ENCODE peak calls at places on chromosomes 7 and 10, in five cellular contexts. D is endodermal cell; F is stimulated activated CD4-positive, alpha-beta T cell treated with anti-CD3 and anti-CD28 coated beads, Interleukin-12 subunit alpha, Interleukin-12 subunit beta, amount 100 ng/mL, for 48 hours; V is HAP-1; Z is AG09309. T is an unnamed sample.

GRCh38 chr7:25788961-25789620 is 362.9 kb upstream of the NFE2L3 start:
- DNase-seq in D (no peak), F (no peak), V (no peak), Z (no peak), T (no peak)

GRCh38 chr10:43953672-43954071 is 305.0 kb upstream of the ZNF32 start:
- DNase-seq in D (peak; percentile 19), F (no peak), V (no peak), Z (no peak), T (no peak)

GRCh38 chr7:76051840-76052239 is 3.9 kb downstream of the MDH2 start:
- DNase-seq in D (no peak), F (no peak), V (no peak), Z (no peak), T (no peak)

GRCh38 chr10:124494050-124494807 is 32.6 kb downstream of the LHPP start:
- DNase-seq in D (no peak), F (no peak), V (no peak), Z (no peak), T (no peak)

GRCh38 chr10:128180843-128181242 is 54.6 kb upstream of the MKI67 start:
- DNase-seq in D (no peak), F (no peak), V (no peak), Z (no peak), T (no peak)

GRCh38 chr10:13695588-13695987 is 108.8 kb downstream of the PRPF18 start:
- DNase-seq in D (no peak), F (no peak), V (no peak), Z (no peak), T (no peak)

GRCh38 chr10:57818522-57818921 is 449.2 kb downstream of the IPMK start:
- DNase-seq in D (no peak), F (no peak), V (no peak), Z (no peak), T (no peak)

GRCh38 chr10:10053051-10053450 is 964.6 kb upstream of the CELF2 start:
- DNase-seq in D (no peak), F (no peak), V (no peak), Z (no peak), T (no peak)

GRCh38 chr10:43851030-43851429 is 202.3 kb upstream of the ZNF32 start:
- DNase-seq in D (peak; percentile 47), F (no peak), V (no peak), Z (no peak), T (no peak)

GRCh38 chr10:90352288-90352687 is 505.6 kb downstream of the HTR7 start:
- DNase-seq in D (peak; percentile 64), F (no peak), V (no peak), Z (no peak), T (no peak)

GRCh38 chr7:38822556-38822955 is 86.4 kb downstream of the VPS41 start:
- DNase-seq in D (no peak), F (no peak), V (no peak), Z (no peak), T (no peak)

GRCh38 chr7:78576196-78576595 is 777.6 kb downstream of the PHTF2 start:
- DNase-seq in D (peak; percentile 59), F (no peak), V (no peak), Z (peak; percentile 33), T (no peak)

GRCh38 chr10:108521827-108522503 is 1357.5 kb upstream of the SORCS1 start:
- DNase-seq in D (peak; percentile 46), F (no peak), V (no peak), Z (no peak), T (no peak)

GRCh38 chr10:18224626-18225445 is 84.6 kb downstream of the CACNB2 start:
- DNase-seq in D (peak; percentile 64), F (no peak), V (no peak), Z (no peak), T (no peak)

GRCh38 chr7:140899883-140900282 is 24.8 kb downstream of the BRAF start:
- DNase-seq in D (peak; percentile 56), F (no peak), V (peak; percentile 76), Z (no peak), T (no peak)

GRCh38 chr10:133616371-133617130 is 10.0 kb downstream of the FRG2B start:
- DNase-seq in D (no peak), F (no peak), V (no peak), Z (no peak), T (no peak)

GRCh38 chr10:79093658-79094411 is 25.1 kb downstream of the ZMIZ1 start:
- DNase-seq in D (peak; percentile 67), F (no peak), V (no peak), Z (no peak), T (no peak)

GRCh38 chr10:103476046-103476768 is 2.8 kb downstream of the CALHM3 start:
- DNase-seq in D (peak; percentile 90), F (no peak), V (no peak), Z (no peak), T (no peak)

GRCh38 chr7:151085691-151086620 is at the start of gene AGAP3:
- DNase-seq in D (peak; percentile 93), F (peak; percentile 45), V (peak; percentile 79), Z (no peak), T (no peak)

GRCh38 chr10:116097239-116097751 is 175.7 kb downstream of the GFRA1 start:
- DNase-seq in D (peak; percentile 51), F (no peak), V (no peak), Z (no peak), T (no peak)

GRCh38 chr7:151875862-151876111 is 1.1 kb downstream of the PRKAG2 start:
- DNase-seq in D (no peak), F (no peak), V (peak; percentile 60), Z (no peak), T (no peak)

GRCh38 chr7:46291064-46291463 is 370.0 kb upstream of the IGFBP3 start:
- DNase-seq in D (no peak), F (no peak), V (no peak), Z (no peak), T (no peak)

GRCh38 chr7:93558705-93559614 is 15.6 kb downstream of the CALCR start:
- DNase-seq in D (peak; percentile 74), F (no peak), V (no peak), Z (no peak), T (no peak)

GRCh38 chr7:70678621-70679251 is 453.2 kb upstream of the GALNT17 start:
- DNase-seq in D (peak; percentile 34), F (no peak), V (no peak), Z (peak; percentile 57), T (no peak)

GRCh38 chr10:21662635-21663034 is 128.6 kb downstream of the MLLT10 start:
- DNase-seq in D (no peak), F (no peak), V (no peak), Z (no peak), T (no peak)

GRCh38 chr10:17237163-17237562 is 9.1 kb downstream of the VIM start:
- DNase-seq in D (no peak), F (no peak), V (no peak), Z (no peak), T (no peak)

GRCh38 chr10:5809541-5810154 is 3.6 kb downstream of the GDI2 start:
- DNase-seq in D (no peak), F (no peak), V (no peak), Z (no peak), T (no peak)

GRCh38 chr7:4779118-4779517 is 3.7 kb downstream of the AP5Z1 start:
- DNase-seq in D (no peak), F (no peak), V (no peak), Z (no peak), T (no peak)

GRCh38 chr7:17625038-17625437 is 315.3 kb downstream of the SNX13 start:
- DNase-seq in D (no peak), F (no peak), V (no peak), Z (peak; percentile 81), T (peak; percentile 53)

GRCh38 chr7:12004547-12004946 is 172.5 kb upstream of the THSD7A start:
- DNase-seq in D (no peak), F (no peak), V (peak; percentile 54), Z (no peak), T (no peak)

GRCh38 chr7:362416-363096 is 72.6 kb downstream of the FOXL3 start:
- DNase-seq in D (no peak), F (peak; percentile 26), V (no peak), Z (no peak), T (no peak)

GRCh38 chr10:97682042-97682441 is 5.0 kb downstream of the AVPI1 start:
- DNase-seq in D (no peak), F (no peak), V (no peak), Z (no peak), T (no peak)

GRCh38 chr7:150949971-150950491 is 28.1 kb downstream of the KCNH2 start:
- DNase-seq in D (no peak), F (no peak), V (no peak), Z (no peak), T (no peak)

GRCh38 chr10:108000365-108000764 is 835.9 kb upstream of the SORCS1 start:
- DNase-seq in D (no peak), F (no peak), V (no peak), Z (no peak), T (no peak)

GRCh38 chr10:119377431-119377830 is 165.1 kb downstream of the RGS10 start:
- DNase-seq in D (no peak), F (no peak), V (no peak), Z (no peak), T (no peak)

GRCh38 chr10:129853236-129853946 is 110.7 kb downstream of the EBF3 start:
- DNase-seq in D (no peak), F (no peak), V (peak; percentile 25), Z (no peak), T (no peak)

GRCh38 chr10:64071218-64071617 is 550.0 kb downstream of the REEP3 start:
- DNase-seq in D (no peak), F (no peak), V (no peak), Z (no peak), T (no peak)

GRCh38 chr10:28087675-28088351 is 88.9 kb upstream of the ODAD2 start:
- DNase-seq in D (no peak), F (no peak), V (no peak), Z (peak; percentile 56), T (peak; percentile 45)

GRCh38 chr10:80509403-80510161 is 28.1 kb upstream of the SH2D4B start:
- DNase-seq in D (peak; percentile 79), F (no peak), V (no peak), Z (no peak), T (peak; percentile 29)